ENCODE peak calls at places on chromosomes 2 and 18, in nine cellular contexts. One of them, this sample, is unnamed.

GRCh38 chr2:19580264-19580663 is 221.8 kb upstream of the OSR1 start:
- DNase-seq in central memory CD4-positive, alpha-beta T cell: no peak
- DNase-seq in tibial artery: no peak
- DNase-seq in psoas muscle: no peak
- DNase-seq in AG10803: peak; percentile 31
- DNase-seq in stimulated activated CD8-positive, alpha-beta memory T cell treated with anti-CD3 and anti-CD28 coated beads, Interleukin-15, amount 100 ng/mL, for 4 hours: no peak
- DNase-seq in stomach: no peak
- DNase-seq in AG08396: no peak
- DNase-seq in NCI-H1048: no peak
- DNase-seq in this sample: no peak

GRCh38 chr2:196335238-196335637 is 163.9 kb upstream of the STK17B start:
- DNase-seq in central memory CD4-positive, alpha-beta T cell: no peak
- DNase-seq in tibial artery: no peak
- DNase-seq in psoas muscle: no peak
- DNase-seq in AG10803: peak; percentile 72
- DNase-seq in stimulated activated CD8-positive, alpha-beta memory T cell treated with anti-CD3 and anti-CD28 coated beads, Interleukin-15, amount 100 ng/mL, for 4 hours: no peak
- DNase-seq in stomach: no peak
- DNase-seq in AG08396: peak; percentile 72
- DNase-seq in NCI-H1048: no peak
- DNase-seq in this sample: no peak

GRCh38 chr2:164868563-164869419 is 27.2 kb upstream of the COBLL1 start:
- DNase-seq in central memory CD4-positive, alpha-beta T cell: no peak
- DNase-seq in tibial artery: no peak
- DNase-seq in psoas muscle: no peak
- DNase-seq in AG10803: peak; percentile 14
- DNase-seq in stimulated activated CD8-positive, alpha-beta memory T cell treated with anti-CD3 and anti-CD28 coated beads, Interleukin-15, amount 100 ng/mL, for 4 hours: no peak
- DNase-seq in stomach: no peak
- DNase-seq in AG08396: no peak
- DNase-seq in NCI-H1048: no peak
- DNase-seq in this sample: no peak

GRCh38 chr2:37570773-37571570 is 100.5 kb downstream of the CDC42EP3 start:
- DNase-seq in central memory CD4-positive, alpha-beta T cell: no peak
- DNase-seq in tibial artery: peak; percentile 80
- DNase-seq in psoas muscle: peak; percentile 28
- DNase-seq in AG10803: peak; percentile 88
- DNase-seq in stimulated activated CD8-positive, alpha-beta memory T cell treated with anti-CD3 and anti-CD28 coated beads, Interleukin-15, amount 100 ng/mL, for 4 hours: no peak
- DNase-seq in stomach: no peak
- DNase-seq in AG08396: peak; percentile 49
- DNase-seq in NCI-H1048: no peak
- DNase-seq in this sample: peak; percentile 39

GRCh38 chr18:79469751-79470150 is 74.0 kb downstream of the NFATC1 start:
- DNase-seq in central memory CD4-positive, alpha-beta T cell: no peak
- DNase-seq in tibial artery: no peak
- DNase-seq in psoas muscle: no peak
- DNase-seq in AG10803: no peak
- DNase-seq in stimulated activated CD8-positive, alpha-beta memory T cell treated with anti-CD3 and anti-CD28 coated beads, Interleukin-15, amount 100 ng/mL, for 4 hours: no peak
- DNase-seq in stomach: no peak
- DNase-seq in AG08396: no peak
- DNase-seq in NCI-H1048: no peak
- DNase-seq in this sample: no peak

GRCh38 chr18:48038636-48039035 is 108.2 kb upstream of the SMAD2 start:
- DNase-seq in central memory CD4-positive, alpha-beta T cell: no peak
- DNase-seq in tibial artery: peak; percentile 47
- DNase-seq in psoas muscle: no peak
- DNase-seq in AG10803: no peak
- DNase-seq in stimulated activated CD8-positive, alpha-beta memory T cell treated with anti-CD3 and anti-CD28 coated beads, Interleukin-15, amount 100 ng/mL, for 4 hours: no peak
- DNase-seq in stomach: no peak
- DNase-seq in AG08396: no peak
- DNase-seq in NCI-H1048: no peak
- DNase-seq in this sample: no peak

GRCh38 chr2:54755641-54756326 is 32.3 kb downstream of the EML6 start:
- DNase-seq in central memory CD4-positive, alpha-beta T cell: no peak
- DNase-seq in tibial artery: no peak
- DNase-seq in psoas muscle: no peak
- DNase-seq in AG10803: no peak
- DNase-seq in stimulated activated CD8-positive, alpha-beta memory T cell treated with anti-CD3 and anti-CD28 coated beads, Interleukin-15, amount 100 ng/mL, for 4 hours: no peak
- DNase-seq in stomach: no peak
- DNase-seq in AG08396: no peak
- DNase-seq in NCI-H1048: no peak
- DNase-seq in this sample: no peak

GRCh38 chr18:48828713-48829442 is 121.9 kb downstream of the SMAD7 start:
- DNase-seq in central memory CD4-positive, alpha-beta T cell: no peak
- DNase-seq in tibial artery: peak; percentile 72
- DNase-seq in psoas muscle: no peak
- DNase-seq in AG10803: no peak
- DNase-seq in stimulated activated CD8-positive, alpha-beta memory T cell treated with anti-CD3 and anti-CD28 coated beads, Interleukin-15, amount 100 ng/mL, for 4 hours: no peak
- DNase-seq in stomach: peak; percentile 14
- DNase-seq in AG08396: no peak
- DNase-seq in NCI-H1048: no peak
- DNase-seq in this sample: no peak

GRCh38 chr18:13456736-13457271 is 238.2 kb downstream of the LDLRAD4 start:
- DNase-seq in central memory CD4-positive, alpha-beta T cell: no peak
- DNase-seq in tibial artery: peak; percentile 45
- DNase-seq in psoas muscle: no peak
- DNase-seq in AG10803: no peak
- DNase-seq in stimulated activated CD8-positive, alpha-beta memory T cell treated with anti-CD3 and anti-CD28 coated beads, Interleukin-15, amount 100 ng/mL, for 4 hours: no peak
- DNase-seq in stomach: no peak
- DNase-seq in AG08396: no peak
- DNase-seq in NCI-H1048: no peak
- DNase-seq in this sample: no peak

GRCh38 chr2:109166811-109167210 is 37.8 kb downstream of the SH3RF3 start:
- DNase-seq in central memory CD4-positive, alpha-beta T cell: no peak
- DNase-seq in tibial artery: no peak
- DNase-seq in psoas muscle: no peak
- DNase-seq in AG10803: peak; percentile 91
- DNase-seq in stimulated activated CD8-positive, alpha-beta memory T cell treated with anti-CD3 and anti-CD28 coated beads, Interleukin-15, amount 100 ng/mL, for 4 hours: no peak
- DNase-seq in stomach: no peak
- DNase-seq in AG08396: no peak
- DNase-seq in NCI-H1048: no peak
- DNase-seq in this sample: no peak

GRCh38 chr2:1837458-1837857 is 93.1 kb upstream of the PXDN start:
- DNase-seq in central memory CD4-positive, alpha-beta T cell: no peak
- DNase-seq in tibial artery: peak; percentile 64
- DNase-seq in psoas muscle: no peak
- DNase-seq in AG10803: no peak
- DNase-seq in stimulated activated CD8-positive, alpha-beta memory T cell treated with anti-CD3 and anti-CD28 coated beads, Interleukin-15, amount 100 ng/mL, for 4 hours: no peak
- DNase-seq in stomach: no peak
- DNase-seq in AG08396: no peak
- DNase-seq in NCI-H1048: no peak
- DNase-seq in this sample: no peak

GRCh38 chr2:30969006-30969405 is 161.8 kb upstream of the CAPN13 start:
- DNase-seq in central memory CD4-positive, alpha-beta T cell: no peak
- DNase-seq in tibial artery: no peak
- DNase-seq in psoas muscle: no peak
- DNase-seq in AG10803: no peak
- DNase-seq in stimulated activated CD8-positive, alpha-beta memory T cell treated with anti-CD3 and anti-CD28 coated beads, Interleukin-15, amount 100 ng/mL, for 4 hours: no peak
- DNase-seq in stomach: no peak
- DNase-seq in AG08396: no peak
- DNase-seq in NCI-H1048: no peak
- DNase-seq in this sample: no peak

GRCh38 chr2:20398956-20399567 is 47.8 kb upstream of the RHOB start:
- DNase-seq in central memory CD4-positive, alpha-beta T cell: no peak
- DNase-seq in tibial artery: no peak
- DNase-seq in psoas muscle: no peak
- DNase-seq in AG10803: peak; percentile 28
- DNase-seq in stimulated activated CD8-positive, alpha-beta memory T cell treated with anti-CD3 and anti-CD28 coated beads, Interleukin-15, amount 100 ng/mL, for 4 hours: no peak
- DNase-seq in stomach: no peak
- DNase-seq in AG08396: peak; percentile 55
- DNase-seq in NCI-H1048: no peak
- DNase-seq in this sample: no peak

GRCh38 chr2:120346667-120347358 is 877 bp downstream of the INHBB start:
- DNase-seq in central memory CD4-positive, alpha-beta T cell: no peak
- DNase-seq in tibial artery: no peak
- DNase-seq in psoas muscle: peak; percentile 33
- DNase-seq in AG10803: peak; percentile 64
- DNase-seq in stimulated activated CD8-positive, alpha-beta memory T cell treated with anti-CD3 and anti-CD28 coated beads, Interleukin-15, amount 100 ng/mL, for 4 hours: no peak
- DNase-seq in stomach: no peak
- DNase-seq in AG08396: peak; percentile 39
- DNase-seq in NCI-H1048: no peak
- DNase-seq in this sample: no peak

GRCh38 chr2:60070166-60070565 is 483.3 kb downstream of the BCL11A start:
- DNase-seq in central memory CD4-positive, alpha-beta T cell: no peak
- DNase-seq in tibial artery: no peak
- DNase-seq in psoas muscle: no peak
- DNase-seq in AG10803: no peak
- DNase-seq in stimulated activated CD8-positive, alpha-beta memory T cell treated with anti-CD3 and anti-CD28 coated beads, Interleukin-15, amount 100 ng/mL, for 4 hours: no peak
- DNase-seq in stomach: no peak
- DNase-seq in AG08396: no peak
- DNase-seq in NCI-H1048: no peak
- DNase-seq in this sample: no peak

GRCh38 chr2:179981085-179981484 is 26.0 kb downstream of the CWC22 start:
- DNase-seq in central memory CD4-positive, alpha-beta T cell: no peak
- DNase-seq in tibial artery: no peak
- DNase-seq in psoas muscle: no peak
- DNase-seq in AG10803: peak; percentile 24
- DNase-seq in stimulated activated CD8-positive, alpha-beta memory T cell treated with anti-CD3 and anti-CD28 coated beads, Interleukin-15, amount 100 ng/mL, for 4 hours: no peak
- DNase-seq in stomach: no peak
- DNase-seq in AG08396: no peak
- DNase-seq in NCI-H1048: no peak
- DNase-seq in this sample: no peak

GRCh38 chr2:127032601-127033000 is 74.4 kb downstream of the BIN1 start:
- DNase-seq in central memory CD4-positive, alpha-beta T cell: no peak
- DNase-seq in tibial artery: no peak
- DNase-seq in psoas muscle: no peak
- DNase-seq in AG10803: peak; percentile 50
- DNase-seq in stimulated activated CD8-positive, alpha-beta memory T cell treated with anti-CD3 and anti-CD28 coated beads, Interleukin-15, amount 100 ng/mL, for 4 hours: no peak
- DNase-seq in stomach: no peak
- DNase-seq in AG08396: no peak
- DNase-seq in NCI-H1048: no peak
- DNase-seq in this sample: no peak

GRCh38 chr18:61697306-61697909 is 195.4 kb downstream of the RNF152 start:
- DNase-seq in central memory CD4-positive, alpha-beta T cell: no peak
- DNase-seq in tibial artery: no peak
- DNase-seq in psoas muscle: no peak
- DNase-seq in AG10803: no peak
- DNase-seq in stimulated activated CD8-positive, alpha-beta memory T cell treated with anti-CD3 and anti-CD28 coated beads, Interleukin-15, amount 100 ng/mL, for 4 hours: no peak
- DNase-seq in stomach: no peak
- DNase-seq in AG08396: no peak
- DNase-seq in NCI-H1048: no peak
- DNase-seq in this sample: no peak

GRCh38 chr2:29749843-29750242 is 171.5 kb downstream of the ALK start:
- DNase-seq in central memory CD4-positive, alpha-beta T cell: no peak
- DNase-seq in tibial artery: no peak
- DNase-seq in psoas muscle: no peak
- DNase-seq in AG10803: no peak
- DNase-seq in stimulated activated CD8-positive, alpha-beta memory T cell treated with anti-CD3 and anti-CD28 coated beads, Interleukin-15, amount 100 ng/mL, for 4 hours: no peak
- DNase-seq in stomach: no peak
- DNase-seq in AG08396: no peak
- DNase-seq in NCI-H1048: no peak
- DNase-seq in this sample: no peak

GRCh38 chr2:103991591-103991990 is 862.3 kb upstream of the POU3F3 start:
- DNase-seq in central memory CD4-positive, alpha-beta T cell: no peak
- DNase-seq in tibial artery: no peak
- DNase-seq in psoas muscle: no peak
- DNase-seq in AG10803: no peak
- DNase-seq in stimulated activated CD8-positive, alpha-beta memory T cell treated with anti-CD3 and anti-CD28 coated beads, Interleukin-15, amount 100 ng/mL, for 4 hours: no peak
- DNase-seq in stomach: no peak
- DNase-seq in AG08396: no peak
- DNase-seq in NCI-H1048: no peak
- DNase-seq in this sample: peak; percentile 6

GRCh38 chr2:72871880-72872279 is 15.3 kb upstream of the SPR start:
- DNase-seq in central memory CD4-positive, alpha-beta T cell: no peak
- DNase-seq in tibial artery: no peak
- DNase-seq in psoas muscle: no peak
- DNase-seq in AG10803: no peak
- DNase-seq in stimulated activated CD8-positive, alpha-beta memory T cell treated with anti-CD3 and anti-CD28 coated beads, Interleukin-15, amount 100 ng/mL, for 4 hours: no peak
- DNase-seq in stomach: no peak
- DNase-seq in AG08396: no peak
- DNase-seq in NCI-H1048: no peak
- DNase-seq in this sample: no peak

GRCh38 chr2:184558713-184559464 is 39.4 kb upstream of the ZNF804A start:
- DNase-seq in central memory CD4-positive, alpha-beta T cell: no peak
- DNase-seq in tibial artery: no peak
- DNase-seq in psoas muscle: no peak
- DNase-seq in AG10803: no peak
- DNase-seq in stimulated activated CD8-positive, alpha-beta memory T cell treated with anti-CD3 and anti-CD28 coated beads, Interleukin-15, amount 100 ng/mL, for 4 hours: no peak
- DNase-seq in stomach: no peak
- DNase-seq in AG08396: no peak
- DNase-seq in NCI-H1048: no peak
- DNase-seq in this sample: no peak

GRCh38 chr2:14756981-14757657 is 124.6 kb downstream of the LRATD1 start:
- DNase-seq in central memory CD4-positive, alpha-beta T cell: no peak
- DNase-seq in tibial artery: no peak
- DNase-seq in psoas muscle: no peak
- DNase-seq in AG10803: peak; percentile 97
- DNase-seq in stimulated activated CD8-positive, alpha-beta memory T cell treated with anti-CD3 and anti-CD28 coated beads, Interleukin-15, amount 100 ng/mL, for 4 hours: no peak
- DNase-seq in stomach: no peak
- DNase-seq in AG08396: peak; percentile 75
- DNase-seq in NCI-H1048: no peak
- DNase-seq in this sample: no peak

GRCh38 chr2:201887851-201888451 is 81.6 kb downstream of the CDK15 start:
- DNase-seq in central memory CD4-positive, alpha-beta T cell: no peak
- DNase-seq in tibial artery: no peak
- DNase-seq in psoas muscle: no peak
- DNase-seq in AG10803: peak; percentile 20
- DNase-seq in stimulated activated CD8-positive, alpha-beta memory T cell treated with anti-CD3 and anti-CD28 coated beads, Interleukin-15, amount 100 ng/mL, for 4 hours: no peak
- DNase-seq in stomach: no peak
- DNase-seq in AG08396: no peak
- DNase-seq in NCI-H1048: no peak
- DNase-seq in this sample: no peak

GRCh38 chr2:212939777-212940531 is 211.5 kb downstream of the IKZF2 start:
- DNase-seq in central memory CD4-positive, alpha-beta T cell: no peak
- DNase-seq in tibial artery: no peak
- DNase-seq in psoas muscle: no peak
- DNase-seq in AG10803: no peak
- DNase-seq in stimulated activated CD8-positive, alpha-beta memory T cell treated with anti-CD3 and anti-CD28 coated beads, Interleukin-15, amount 100 ng/mL, for 4 hours: no peak
- DNase-seq in stomach: peak; percentile 70
- DNase-seq in AG08396: no peak
- DNase-seq in NCI-H1048: peak; percentile 24
- DNase-seq in this sample: no peak

GRCh38 chr2:174492963-174493431 is 6.2 kb upstream of the GPR155 start:
- DNase-seq in central memory CD4-positive, alpha-beta T cell: peak; percentile 86
- DNase-seq in tibial artery: no peak
- DNase-seq in psoas muscle: no peak
- DNase-seq in AG10803: no peak
- DNase-seq in stimulated activated CD8-positive, alpha-beta memory T cell treated with anti-CD3 and anti-CD28 coated beads, Interleukin-15, amount 100 ng/mL, for 4 hours: peak; percentile 50
- DNase-seq in stomach: no peak
- DNase-seq in AG08396: no peak
- DNase-seq in NCI-H1048: no peak
- DNase-seq in this sample: peak; percentile 68

GRCh38 chr2:34815052-34815741 is 1216.1 kb upstream of the FAM98A start:
- DNase-seq in central memory CD4-positive, alpha-beta T cell: no peak
- DNase-seq in tibial artery: no peak
- DNase-seq in psoas muscle: no peak
- DNase-seq in AG10803: no peak
- DNase-seq in stimulated activated CD8-positive, alpha-beta memory T cell treated with anti-CD3 and anti-CD28 coated beads, Interleukin-15, amount 100 ng/mL, for 4 hours: no peak
- DNase-seq in stomach: no peak
- DNase-seq in AG08396: no peak
- DNase-seq in NCI-H1048: no peak
- DNase-seq in this sample: no peak

GRCh38 chr2:120863661-120864320 is 128.1 kb downstream of the GLI2 start:
- DNase-seq in central memory CD4-positive, alpha-beta T cell: no peak
- DNase-seq in tibial artery: peak; percentile 77
- DNase-seq in psoas muscle: peak; percentile 44
- DNase-seq in AG10803: peak; percentile 54
- DNase-seq in stimulated activated CD8-positive, alpha-beta memory T cell treated with anti-CD3 and anti-CD28 coated beads, Interleukin-15, amount 100 ng/mL, for 4 hours: no peak
- DNase-seq in stomach: peak; percentile 51
- DNase-seq in AG08396: peak; percentile 61
- DNase-seq in NCI-H1048: no peak
- DNase-seq in this sample: no peak

GRCh38 chr2:110173523-110173922 is 31.3 kb downstream of the NPHP1 start:
- DNase-seq in central memory CD4-positive, alpha-beta T cell: no peak
- DNase-seq in tibial artery: no peak
- DNase-seq in psoas muscle: no peak
- DNase-seq in AG10803: no peak
- DNase-seq in stimulated activated CD8-positive, alpha-beta memory T cell treated with anti-CD3 and anti-CD28 coated beads, Interleukin-15, amount 100 ng/mL, for 4 hours: no peak
- DNase-seq in stomach: no peak
- DNase-seq in AG08396: no peak
- DNase-seq in NCI-H1048: no peak
- DNase-seq in this sample: no peak

GRCh38 chr2:129903586-129904425 is 75.7 kb upstream of the RAB6C start:
- DNase-seq in central memory CD4-positive, alpha-beta T cell: no peak
- DNase-seq in tibial artery: no peak
- DNase-seq in psoas muscle: no peak
- DNase-seq in AG10803: no peak
- DNase-seq in stimulated activated CD8-positive, alpha-beta memory T cell treated with anti-CD3 and anti-CD28 coated beads, Interleukin-15, amount 100 ng/mL, for 4 hours: no peak
- DNase-seq in stomach: peak; percentile 14
- DNase-seq in AG08396: no peak
- DNase-seq in NCI-H1048: no peak
- DNase-seq in this sample: no peak

GRCh38 chr18:44848931-44849330 is 168.2 kb downstream of the SETBP1 start:
- DNase-seq in central memory CD4-positive, alpha-beta T cell: no peak
- DNase-seq in tibial artery: no peak
- DNase-seq in psoas muscle: no peak
- DNase-seq in AG10803: no peak
- DNase-seq in stimulated activated CD8-positive, alpha-beta memory T cell treated with anti-CD3 and anti-CD28 coated beads, Interleukin-15, amount 100 ng/mL, for 4 hours: no peak
- DNase-seq in stomach: peak; percentile 47
- DNase-seq in AG08396: no peak
- DNase-seq in NCI-H1048: no peak
- DNase-seq in this sample: no peak